ENCODE peak calls at places on chromosomes 16 and 17, in eight cellular contexts. G, X, R, Y, T, N, W and D are unnamed samples.

GRCh38 chr17:27295945-27296344 is 2.0 kb downstream of the WSB1 start:
- DNase-seq in G (no peak), X (no peak), R (no peak), Y (no peak), T (no peak), N (no peak), W (no peak), D (peak; percentile 18)

GRCh38 chr17:65061621-65062020 is 5.1 kb upstream of the GNA13 start:
- DNase-seq in G (no peak), X (no peak), R (peak; percentile 54), Y (no peak), T (no peak), N (no peak), W (no peak), D (no peak)

GRCh38 chr17:13474073-13474800 is 127.5 kb downstream of the HS3ST3A1 start:
- DNase-seq in G (no peak), X (no peak), R (no peak), Y (no peak), T (no peak), N (no peak), W (no peak), D (no peak)

GRCh38 chr17:68381076-68381900 is 76.0 kb downstream of the WIPI1 start:
- DNase-seq in G (no peak), X (peak; percentile 93), R (no peak), Y (no peak), T (no peak), N (peak; percentile 84), W (no peak), D (peak; percentile 93)

GRCh38 chr16:20385844-20386832 is 18.4 kb downstream of the PDILT start:
- DNase-seq in G (peak; percentile 73), X (peak; percentile 39), R (peak; percentile 81), Y (peak; percentile 81), T (peak; percentile 54), N (peak; percentile 62), W (peak; percentile 81), D (peak; percentile 52)

GRCh38 chr17:45043268-45043681 is 8.2 kb downstream of the DCAKD start:
- DNase-seq in G (no peak), X (peak; percentile 53), R (no peak), Y (no peak), T (no peak), N (no peak), W (no peak), D (peak; percentile 95)

GRCh38 chr16:56265184-56265583 is 73.9 kb downstream of the GNAO1 start:
- DNase-seq in G (no peak), X (no peak), R (no peak), Y (no peak), T (no peak), N (no peak), W (no peak), D (no peak)

GRCh38 chr16:72480926-72481325 is 309.0 kb upstream of the PMFBP1 start:
- DNase-seq in G (no peak), X (peak; percentile 28), R (no peak), Y (no peak), T (no peak), N (peak; percentile 70), W (no peak), D (no peak)

GRCh38 chr17:31581022-31581483 is 189.6 kb downstream of the RAB11FIP4 start:
- DNase-seq in G (no peak), X (peak; percentile 80), R (no peak), Y (no peak), T (no peak), N (peak; percentile 95), W (peak; percentile 28), D (peak; percentile 91)

GRCh38 chr16:85798283-85798776 is 1.0 kb downstream of the EMC8 start:
- DNase-seq in G (no peak), X (no peak), R (peak; percentile 24), Y (no peak), T (no peak), N (peak; percentile 8), W (no peak), D (no peak)

GRCh38 chr16:13953501-13953900 is 33.5 kb downstream of the ERCC4 start:
- DNase-seq in G (no peak), X (no peak), R (no peak), Y (no peak), T (no peak), N (no peak), W (no peak), D (no peak)

GRCh38 chr16:12758031-12758669 is 45.5 kb downstream of the CPPED1 start:
- DNase-seq in G (no peak), X (no peak), R (no peak), Y (no peak), T (no peak), N (peak; percentile 25), W (no peak), D (no peak)

GRCh38 chr17:16889088-16889465 is 82.8 kb downstream of the TNFRSF13B start:
- DNase-seq in G (no peak), X (no peak), R (no peak), Y (no peak), T (no peak), N (no peak), W (peak; percentile 20), D (no peak)

GRCh38 chr16:68893710-68894705 is 50.7 kb downstream of the TANGO6 start:
- DNase-seq in G (peak; percentile 41), X (peak; percentile 26), R (peak; percentile 56), Y (peak; percentile 58), T (no peak), N (peak; percentile 54), W (peak; percentile 51), D (peak; percentile 13)

GRCh38 chr17:3845361-3845753 is 689 bp downstream of the NCBP3 start:
- DNase-seq in G (no peak), X (peak; percentile 8), R (no peak), Y (no peak), T (no peak), N (peak; percentile 13), W (no peak), D (peak; percentile 9)

GRCh38 chr16:25707982-25708583 is 16.3 kb downstream of the HS3ST4 start:
- DNase-seq in G (no peak), X (no peak), R (peak; percentile 80), Y (peak; percentile 28), T (no peak), N (peak; percentile 3), W (peak; percentile 52), D (peak; percentile 8)

GRCh38 chr16:11232852-11233726 is 22.9 kb downstream of the SOCS1 start:
- DNase-seq in G (no peak), X (no peak), R (peak; percentile 75), Y (no peak), T (no peak), N (no peak), W (peak; percentile 72), D (no peak)

GRCh38 chr16:53666816-53667415 is 36.7 kb downstream of the RPGRIP1L start:
- DNase-seq in G (no peak), X (no peak), R (no peak), Y (no peak), T (no peak), N (no peak), W (no peak), D (no peak)

GRCh38 chr17:5583426-5584382 is 605 bp downstream of the NLRP1 start:
- DNase-seq in G (no peak), X (no peak), R (no peak), Y (no peak), T (no peak), N (no peak), W (no peak), D (no peak)

GRCh38 chr17:2482218-2482617 is 29.5 kb downstream of the METTL16 start:
- DNase-seq in G (no peak), X (no peak), R (no peak), Y (no peak), T (no peak), N (no peak), W (no peak), D (no peak)

GRCh38 chr16:79712273-79712672 is 111.7 kb upstream of the MAF start:
- DNase-seq in G (no peak), X (no peak), R (no peak), Y (no peak), T (no peak), N (no peak), W (no peak), D (no peak)

GRCh38 chr17:33200116-33200515 is 93.0 kb downstream of the ASIC2 start:
- DNase-seq in G (no peak), X (peak; percentile 25), R (no peak), Y (no peak), T (no peak), N (no peak), W (no peak), D (peak; percentile 52)

GRCh38 chr17:33201255-33201654 is 91.8 kb downstream of the ASIC2 start:
- DNase-seq in G (no peak), X (no peak), R (peak; percentile 13), Y (no peak), T (no peak), N (no peak), W (peak; percentile 27), D (no peak)

GRCh38 chr17:33202011-33202410 is 91.1 kb downstream of the ASIC2 start:
- DNase-seq in G (no peak), X (no peak), R (peak; percentile 38), Y (no peak), T (no peak), N (no peak), W (peak; percentile 55), D (no peak)

GRCh38 chr17:33202796-33203195 is 90.3 kb downstream of the ASIC2 start:
- DNase-seq in G (no peak), X (no peak), R (no peak), Y (no peak), T (no peak), N (no peak), W (peak; percentile 22), D (no peak)

DNA sequence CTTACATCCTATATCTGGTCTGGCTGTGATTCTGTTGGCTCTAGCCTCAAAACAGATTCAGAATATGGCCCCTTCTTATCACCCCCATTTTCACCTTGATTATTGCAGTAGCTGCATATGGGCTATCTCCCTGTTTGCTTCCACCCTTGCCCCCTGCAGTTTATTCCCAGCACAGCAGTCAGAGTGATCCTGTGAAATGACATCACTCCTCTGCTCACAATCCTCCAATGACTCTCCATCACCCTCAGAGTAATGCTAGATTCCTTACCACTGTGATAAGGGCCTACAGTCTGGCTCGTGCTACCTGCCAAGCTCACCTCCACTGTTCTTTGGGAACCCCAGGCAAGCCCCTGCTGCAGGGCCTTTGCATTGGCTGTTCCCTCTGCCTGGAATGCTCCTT is 92.5 kb downstream of the ASIC2 start:
- DNase-seq in G (no peak), X (peak; percentile 9), R (peak; percentile 56), Y (no peak), T (no peak), N (no peak), W (peak; percentile 71), D (peak; percentile 21)
- TF ChIP-seq CTCF in G (peak; percentile 21), X (peak; percentile 31), R (peak; percentile 29), Y (no peak), T (no peak), N (no peak), W (no peak), D (peak; percentile 10)

GRCh38 chr17:7416323-7416722 is 3.8 kb upstream of the SPEM1 start:
- DNase-seq in G (no peak), X (no peak), R (no peak), Y (no peak), T (no peak), N (no peak), W (no peak), D (no peak)
- TF ChIP-seq CTCF in G (no peak), X (no peak), R (no peak), Y (no peak), T (no peak), N (no peak), W (no peak), D (no peak)

GRCh38 chr17:58487589-58488427 is at the start of gene HSF5:
- DNase-seq in G (no peak), X (peak; percentile 3), R (peak; percentile 87), Y (no peak), T (no peak), N (peak; percentile 6), W (peak; percentile 88), D (no peak)
- TF ChIP-seq CTCF in G (no peak), X (peak; percentile 22), R (peak; percentile 63), Y (no peak), T (no peak), N (peak; percentile 10), W (peak; percentile 22), D (no peak)

GRCh38 chr17:81397314-81398169 is 2.3 kb downstream of the BAHCC1 start:
- DNase-seq in G (peak; percentile 71), X (peak; percentile 75), R (peak; percentile 92), Y (peak; percentile 76), T (no peak), N (peak; percentile 70), W (peak; percentile 88), D (peak; percentile 69)
- TF ChIP-seq CTCF in G (peak; percentile 58), X (no peak), R (peak; percentile 44), Y (peak; percentile 44), T (peak; percentile 35), N (no peak), W (peak; percentile 69), D (peak; percentile 32)